ENCODE peak calls at places on chromosomes 2 and 18, in nine cellular contexts. K is K562, D is fibroblast of lung, C is spleen, Y is heart right ventricle, P is transverse colon, A is brain microvascular endothelial cell, E is tibial artery, R is body of pancreas. L is an unnamed sample.

GRCh38 chr2:156038021-156038420 is 294.5 kb downstream of the NR4A2 start:
- DNase-seq in Y (no peak), D (no peak), R (no peak), K (no peak), P (no peak), E (no peak), A (no peak), C (peak; percentile 45), L (no peak)

GRCh38 chr2:102061962-102062795 is 70.4 kb downstream of the IL1R2 start:
- DNase-seq in R (peak; percentile 58), Y (peak; percentile 39), C (no peak), P (no peak), E (no peak), A (peak; percentile 64), D (peak; percentile 88), K (no peak), L (no peak)

GRCh38 chr18:75249672-75250470 is 39.3 kb downstream of the TSHZ1 start:
- DNase-seq in P (no peak), R (no peak), Y (no peak), A (no peak), D (no peak), C (no peak), E (no peak), K (no peak), L (no peak)

GRCh38 chr2:15745907-15746306 is 154.2 kb downstream of the DDX1 start:
- DNase-seq in A (no peak), E (no peak), K (no peak), P (no peak), D (no peak), Y (no peak), C (no peak), R (no peak), L (no peak)

GRCh38 chr2:64516651-64517510 is 7.2 kb upstream of the AFTPH start:
- DNase-seq in Y (no peak), E (no peak), A (no peak), P (no peak), D (no peak), R (no peak), K (no peak), C (no peak), L (no peak)

GRCh38 chr2:103103678-103104077 is 341.8 kb downstream of the TMEM182 start:
- DNase-seq in A (no peak), P (no peak), D (no peak), C (no peak), Y (no peak), E (no peak), R (no peak), K (no peak), L (no peak)

GRCh38 chr18:37270046-37270665 is 295.4 kb downstream of the CELF4 start:
- DNase-seq in D (peak; percentile 49), K (peak; percentile 65), C (no peak), Y (no peak), E (no peak), A (peak; percentile 36), P (no peak), R (peak; percentile 54), L (no peak)

GRCh38 chr18:42514522-42514921 is 559.5 kb downstream of the PIK3C3 start:
- DNase-seq in A (peak; percentile 77), P (no peak), D (peak; percentile 89), C (no peak), Y (no peak), E (no peak), R (no peak), K (no peak), L (no peak)

GRCh38 chr18:43661570-43661969 is 384.3 kb upstream of the SYT4 start:
- DNase-seq in P (no peak), Y (no peak), K (no peak), A (peak; percentile 66), E (no peak), R (peak; percentile 36), C (no peak), D (peak; percentile 71), L (peak; percentile 10)

GRCh38 chr2:164560181-164560792 is 61.0 kb downstream of the GRB14 start:
- DNase-seq in P (no peak), E (no peak), D (peak; percentile 20), A (peak; percentile 23), K (no peak), C (no peak), R (no peak), Y (no peak), L (no peak)

GRCh38 chr2:195898505-195898904 is 170.1 kb downstream of the DNAH7 start:
- DNase-seq in P (peak; percentile 19), A (peak; percentile 99), Y (peak; percentile 68), R (peak; percentile 59), C (no peak), D (peak; percentile 100), E (no peak), K (no peak), L (peak; percentile 98)

GRCh38 chr2:225932741-225933413 is 533.4 kb downstream of the NYAP2 start:
- DNase-seq in C (no peak), R (no peak), A (no peak), Y (no peak), K (no peak), D (no peak), P (no peak), E (no peak), L (no peak)

GRCh38 chr2:75031171-75031570 is 72.7 kb downstream of the POLE4 start:
- DNase-seq in D (no peak), K (no peak), Y (no peak), A (no peak), C (no peak), E (no peak), R (no peak), P (no peak), L (no peak)

GRCh38 chr2:40348665-40349064 is 103.2 kb downstream of the SLC8A1 start:
- DNase-seq in C (no peak), Y (no peak), E (no peak), K (no peak), P (no peak), R (no peak), D (peak; percentile 93), A (peak; percentile 84), L (peak; percentile 93)

GRCh38 chr2:29228276-29228675 is 113.1 kb downstream of the CLIP4 start:
- DNase-seq in A (no peak), R (no peak), K (no peak), C (peak; percentile 67), P (no peak), E (no peak), D (peak; percentile 95), Y (no peak), L (no peak)

GRCh38 chr2:178223806-178224205 is 29.5 kb downstream of the OSBPL6 start:
- DNase-seq in P (no peak), Y (no peak), K (no peak), C (no peak), E (no peak), D (no peak), R (no peak), A (no peak), L (no peak)

GRCh38 chr18:13321923-13322322 is 103.4 kb downstream of the LDLRAD4 start:
- DNase-seq in E (no peak), Y (no peak), C (no peak), D (no peak), R (no peak), P (no peak), K (no peak), A (no peak), L (no peak)

DNA sequence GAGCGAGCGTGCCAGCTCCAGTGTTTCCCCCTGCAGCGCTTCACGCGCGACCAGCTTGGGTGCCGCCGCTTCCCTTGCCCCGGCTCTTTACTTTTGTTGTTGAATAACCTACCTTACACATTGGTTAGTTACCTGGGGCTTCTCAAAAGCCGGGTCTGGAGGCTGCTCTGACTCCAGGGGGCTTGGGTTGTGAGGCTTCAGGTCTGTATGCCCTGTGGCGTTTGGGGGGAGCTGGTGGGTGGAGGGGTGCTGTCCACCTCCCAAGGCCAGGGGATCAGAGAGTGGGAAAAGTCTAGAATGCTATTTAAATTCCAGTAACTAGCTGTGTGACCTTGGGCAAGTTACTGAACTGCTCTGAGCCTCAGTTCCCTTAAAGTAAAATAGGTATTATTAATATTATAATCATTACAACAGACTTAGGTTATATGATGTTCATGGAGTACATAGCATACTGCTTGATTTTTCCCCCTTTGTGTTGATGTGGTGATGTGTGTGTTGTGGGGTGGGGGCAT is 770 bp downstream of the LYPD6B start:
- DNase-seq in Y (no peak), A (no peak), P (no peak), R (no peak), D (no peak), C (no peak), K (no peak), E (no peak), L (no peak)
- H3K4me3 ChIP-seq in Y (no peak overlapping the region), A (peak overlapping the region; percentile 30), P (no peak overlapping the region), R (peak overlapping the region; percentile 31), D (no peak overlapping the region), C (no peak overlapping the region), K (no peak overlapping the region), E (no peak overlapping the region), L (peak overlapping the region; percentile 38)

DNA sequence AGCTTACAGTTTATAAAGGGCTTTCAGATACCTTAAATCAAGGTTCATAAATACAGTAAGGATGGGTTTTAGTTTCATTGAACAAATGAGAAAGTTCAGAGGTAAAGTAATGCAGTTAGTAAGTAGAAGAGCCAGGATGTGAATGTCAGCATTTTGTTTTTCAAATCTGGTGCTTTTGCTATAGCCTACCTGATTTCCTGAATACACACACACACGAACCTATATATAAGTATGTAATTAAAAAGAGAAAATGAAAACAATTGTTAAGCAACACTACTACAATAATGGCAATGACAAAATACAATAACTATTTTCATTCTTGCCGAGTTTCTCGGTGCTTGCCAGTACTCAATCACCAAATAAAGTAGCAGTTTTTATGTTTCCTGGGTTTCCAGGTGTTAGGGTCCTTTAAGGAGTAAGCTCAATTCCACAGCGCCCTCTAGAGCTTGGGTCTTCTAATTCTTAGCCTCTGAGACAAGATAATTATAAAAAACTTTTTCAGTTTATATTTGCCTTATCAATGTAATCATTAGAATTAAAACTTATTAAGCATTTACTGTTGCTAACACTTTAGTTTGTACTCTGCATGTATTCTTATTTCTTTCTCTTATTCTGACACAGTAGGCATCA is 512.9 kb upstream of the ACVR2A start:
- DNase-seq in K (no peak), P (peak; percentile 38), D (peak; percentile 26), A (peak; percentile 25), C (no peak), Y (no peak), E (no peak), R (peak; percentile 47), L (no peak)
- TF ChIP-seq CTCF in K (no peak), P (peak; percentile 42), D (no peak), A (peak; percentile 43), C (peak; percentile 18), Y (peak; percentile 45), E (no peak), R (peak; percentile 39), L (peak; percentile 27)

GRCh38 chr2:154526234-154526633 is 172.3 kb upstream of the KCNJ3 start:
- DNase-seq in P (no peak), K (no peak), C (no peak), E (no peak), Y (no peak), R (no peak), A (no peak), D (no peak), L (no peak)
- H3K27me3 ChIP-seq in P (no peaks in the 10 kb centered on the region), K (no peaks in the 10 kb centered on the region), C (no peaks in the 10 kb centered on the region), E (no peaks in the 10 kb centered on the region), Y (no peaks in the 10 kb centered on the region), R (no peaks in the 10 kb centered on the region), A (no peaks in the 10 kb centered on the region), D (no peaks in the 10 kb centered on the region), L (no peaks in the 10 kb centered on the region)

DNA sequence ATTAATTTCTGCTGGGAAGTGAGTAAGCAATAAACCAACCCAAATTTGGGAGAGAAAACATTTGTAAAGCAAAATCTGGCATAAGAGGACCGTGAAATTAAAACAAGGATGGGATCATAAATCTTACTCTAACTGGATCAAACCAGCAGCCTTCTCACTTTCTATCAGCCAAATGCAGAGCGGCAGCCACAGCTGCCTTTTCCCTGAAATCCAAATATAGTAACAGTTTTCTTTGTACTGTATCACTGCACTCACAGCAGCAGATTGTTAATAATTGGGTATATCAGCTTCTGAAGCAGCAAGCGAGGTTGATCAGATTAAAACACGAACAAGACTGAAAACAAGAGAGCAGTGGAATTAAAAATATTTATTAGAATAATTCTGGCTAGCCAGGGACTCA is 245.2 kb upstream of the REG3G start:
- DNase-seq in E (no peak), Y (no peak), R (no peak), K (no peak), C (no peak), A (no peak), P (no peak), D (no peak), L (no peak)
- H3K4me3 ChIP-seq in E (peak overlapping the region; percentile 22), Y (no peak overlapping the region), R (no peak overlapping the region), K (no peak overlapping the region), C (no peak overlapping the region), A (no peak overlapping the region), P (peak overlapping the region; percentile 3), D (no peak overlapping the region), L (no peak overlapping the region)